ENCODE peak calls at places on chromosomes 11 and 22, in ten cellular contexts. M is Calu3; W is CD8-positive, alpha-beta memory T cell; N is cardiac fibroblast; C is lung microvascular endothelial cell; A is pancreas; S is dermis microvascular lymphatic vessel endothelial cell; H is mesothelial cell of epicardium; J is BJ; I is AG09309. L is an unnamed sample.

GRCh38 chr22:46619830-46620501 is at the start of gene GRAMD4:
- DNase-seq in M (no peak), W (no peak), J (no peak), N (no peak), S (no peak), A (no peak), I (no peak), C (no peak), H (no peak), L (peak; percentile 81)

GRCh38 chr11:68978931-68979591 is 1.7 kb downstream of the MRGPRD start:
- DNase-seq in J (no peak), I (no peak), A (no peak), M (no peak), N (no peak), H (no peak), C (peak; percentile 34), W (no peak), S (peak; percentile 13), L (no peak)

GRCh38 chr11:19735512-19735911 is 22.9 kb downstream of the NAV2 start:
- DNase-seq in W (no peak), A (no peak), C (peak; percentile 11), S (no peak), H (no peak), J (peak; percentile 36), M (no peak), N (peak; percentile 33), I (no peak), L (no peak)

GRCh38 chr22:26912985-26913384 is 255.6 kb downstream of the MIAT start:
- DNase-seq in S (no peak), C (no peak), A (no peak), I (no peak), N (no peak), J (no peak), W (no peak), H (no peak), M (no peak), L (no peak)

GRCh38 chr11:47430524-47430923 is 4.3 kb upstream of the PSMC3 start:
- DNase-seq in I (no peak), W (no peak), N (no peak), H (no peak), M (no peak), J (no peak), A (no peak), C (no peak), S (no peak), L (no peak)

GRCh38 chr22:23289851-23290724 is 109.8 kb downstream of the BCR start:
- DNase-seq in C (peak; percentile 70), M (peak; percentile 63), N (peak; percentile 63), H (peak; percentile 60), I (no peak), J (no peak), W (peak; percentile 36), S (peak; percentile 66), A (peak; percentile 34), L (peak; percentile 70)

GRCh38 chr11:74048993-74049392 is 40.1 kb upstream of the UCP3 start:
- DNase-seq in H (no peak), N (no peak), M (no peak), J (no peak), I (no peak), C (no peak), S (no peak), W (no peak), A (no peak), L (no peak)

GRCh38 chr11:26958005-26958404 is 35.9 kb upstream of the FIBIN start:
- DNase-seq in S (no peak), H (no peak), C (no peak), M (no peak), J (no peak), I (no peak), N (no peak), A (no peak), W (no peak), L (peak; percentile 73)

GRCh38 chr22:42604403-42604802 is 10.3 kb downstream of the POLDIP3 start:
- DNase-seq in A (peak; percentile 64), W (no peak), H (no peak), I (no peak), S (no peak), J (no peak), M (no peak), C (no peak), N (peak; percentile 53), L (no peak)

GRCh38 chr11:70303070-70303469 is 32.6 kb downstream of the PPFIA1 start:
- DNase-seq in J (peak; percentile 50), I (peak; percentile 88), H (no peak), C (no peak), M (no peak), W (no peak), N (peak; percentile 82), A (no peak), S (no peak), L (no peak)

GRCh38 chr22:46057206-46057605 is 80.2 kb upstream of the WNT7B start:
- DNase-seq in S (no peak), A (peak; percentile 13), W (no peak), M (no peak), N (no peak), H (no peak), I (no peak), J (no peak), C (peak; percentile 40), L (no peak)

GRCh38 chr11:126480410-126481302 is 125.2 kb downstream of the ST3GAL4 start:
- DNase-seq in C (peak; percentile 89), N (peak; percentile 93), I (peak; percentile 59), A (peak; percentile 67), W (peak; percentile 66), J (no peak), S (peak; percentile 79), H (peak; percentile 74), M (peak; percentile 62), L (peak; percentile 82)

L was measured in SK-MEL-5.